ENCODE peak calls at places on chromosomes 6 and 20, in nine cellular contexts. One of them, this sample, is unnamed. For H3K4me1 and H3K9me3, the result is how much of the 10 kb centered on the place peaks cover.

GRCh38 chr6:45967363-45967762 is 48.3 kb downstream of the CLIC5 start:
- DNase-seq in tibial nerve: no peak
- DNase-seq in PC-3: no peak
- DNase-seq in tibial artery: no peak
- DNase-seq in heart left ventricle: no peak
- DNase-seq in body of pancreas: no peak
- DNase-seq in breast epithelium: peak
- DNase-seq in sigmoid colon: no peak
- DNase-seq in SK-N-SH: no peak
- DNase-seq in this sample: no peak

GRCh38 chr6:128144320-128144719 is 243.5 kb upstream of the THEMIS start:
- DNase-seq in SK-N-SH: no peak
- DNase-seq in tibial nerve: no peak
- DNase-seq in heart left ventricle: no peak
- DNase-seq in PC-3: no peak
- DNase-seq in body of pancreas: no peak
- DNase-seq in tibial artery: no peak
- DNase-seq in breast epithelium: no peak
- DNase-seq in sigmoid colon: no peak
- DNase-seq in this sample: no peak

GRCh38 chr6:79928478-79928998 is 18.8 kb downstream of the ELOVL4 start:
- DNase-seq in tibial artery: no peak
- DNase-seq in breast epithelium: no peak
- DNase-seq in body of pancreas: no peak
- DNase-seq in PC-3: no peak
- DNase-seq in tibial nerve: no peak
- DNase-seq in SK-N-SH: no peak
- DNase-seq in sigmoid colon: no peak
- DNase-seq in heart left ventricle: no peak
- DNase-seq in this sample: no peak

GRCh38 chr6:80003841-80004198 is 629 bp upstream of the TTK start:
- DNase-seq in tibial nerve: peak
- DNase-seq in tibial artery: no peak
- DNase-seq in body of pancreas: no peak
- DNase-seq in sigmoid colon: peak
- DNase-seq in breast epithelium: peak
- DNase-seq in PC-3: no peak
- DNase-seq in heart left ventricle: peak
- DNase-seq in SK-N-SH: peak
- DNase-seq in this sample: no peak

GRCh38 chr6:5785235-5785634 is 221.5 kb downstream of the NRN1 start:
- DNase-seq in PC-3: no peak
- DNase-seq in body of pancreas: no peak
- DNase-seq in SK-N-SH: no peak
- DNase-seq in tibial nerve: no peak
- DNase-seq in sigmoid colon: no peak
- DNase-seq in breast epithelium: no peak
- DNase-seq in heart left ventricle: no peak
- DNase-seq in tibial artery: no peak
- DNase-seq in this sample: no peak

GRCh38 chr20:32906200-32906599 is 47.5 kb downstream of the EFCAB8 start:
- DNase-seq in tibial nerve: no peak
- DNase-seq in heart left ventricle: no peak
- DNase-seq in PC-3: no peak
- DNase-seq in sigmoid colon: no peak
- DNase-seq in breast epithelium: no peak
- DNase-seq in SK-N-SH: no peak
- DNase-seq in body of pancreas: no peak
- DNase-seq in tibial artery: no peak
- DNase-seq in this sample: no peak

GRCh38 chr6:48378874-48379407 is 267.9 kb upstream of the PTCHD4 start:
- DNase-seq in body of pancreas: no peak
- DNase-seq in tibial nerve: no peak
- DNase-seq in tibial artery: no peak
- DNase-seq in PC-3: no peak
- DNase-seq in SK-N-SH: no peak
- DNase-seq in breast epithelium: no peak
- DNase-seq in heart left ventricle: no peak
- DNase-seq in sigmoid colon: no peak
- DNase-seq in this sample: no peak

GRCh38 chr6:144347447-144347758 is 62.3 kb downstream of the UTRN start:
- DNase-seq in tibial artery: no peak
- DNase-seq in body of pancreas: no peak
- DNase-seq in tibial nerve: no peak
- DNase-seq in breast epithelium: no peak
- DNase-seq in PC-3: no peak
- DNase-seq in SK-N-SH: no peak
- DNase-seq in sigmoid colon: no peak
- DNase-seq in heart left ventricle: no peak
- DNase-seq in this sample: no peak

GRCh38 chr6:45590751-45591184 is 213.0 kb upstream of the SUPT3H start:
- DNase-seq in PC-3: peak
- DNase-seq in tibial nerve: no peak
- DNase-seq in sigmoid colon: peak
- DNase-seq in SK-N-SH: no peak
- DNase-seq in body of pancreas: no peak
- DNase-seq in breast epithelium: no peak
- DNase-seq in tibial artery: no peak
- DNase-seq in heart left ventricle: no peak
- DNase-seq in this sample: no peak

GRCh38 chr6:129370268-129370916 is 339.6 kb downstream of the ARHGAP18 start:
- DNase-seq in SK-N-SH: peak
- DNase-seq in tibial artery: no peak
- DNase-seq in PC-3: peak
- DNase-seq in body of pancreas: peak
- DNase-seq in breast epithelium: peak
- DNase-seq in sigmoid colon: no peak
- DNase-seq in heart left ventricle: no peak
- DNase-seq in tibial nerve: no peak
- DNase-seq in this sample: peak

GRCh38 chr20:2705931-2706645 is 13.5 kb downstream of the EBF4 start:
- DNase-seq in breast epithelium: no peak
- DNase-seq in PC-3: no peak
- DNase-seq in tibial artery: no peak
- DNase-seq in SK-N-SH: no peak
- DNase-seq in body of pancreas: no peak
- DNase-seq in heart left ventricle: no peak
- DNase-seq in tibial nerve: no peak
- DNase-seq in sigmoid colon: no peak
- DNase-seq in this sample: peak

GRCh38 chr20:63091901-63092659 is 85.3 kb upstream of the BHLHE23 start:
- DNase-seq in tibial artery: peak
- DNase-seq in PC-3: no peak
- DNase-seq in breast epithelium: no peak
- DNase-seq in body of pancreas: peak
- DNase-seq in SK-N-SH: no peak
- DNase-seq in tibial nerve: no peak
- DNase-seq in sigmoid colon: peak
- DNase-seq in heart left ventricle: peak
- DNase-seq in this sample: peak

GRCh38 chr6:135018961-135019360 is 35.7 kb downstream of the HBS1L start:
- DNase-seq in tibial nerve: no peak
- DNase-seq in body of pancreas: no peak
- DNase-seq in sigmoid colon: no peak
- DNase-seq in heart left ventricle: no peak
- DNase-seq in PC-3: no peak
- DNase-seq in breast epithelium: no peak
- DNase-seq in tibial artery: no peak
- DNase-seq in SK-N-SH: no peak
- DNase-seq in this sample: no peak

DNA sequence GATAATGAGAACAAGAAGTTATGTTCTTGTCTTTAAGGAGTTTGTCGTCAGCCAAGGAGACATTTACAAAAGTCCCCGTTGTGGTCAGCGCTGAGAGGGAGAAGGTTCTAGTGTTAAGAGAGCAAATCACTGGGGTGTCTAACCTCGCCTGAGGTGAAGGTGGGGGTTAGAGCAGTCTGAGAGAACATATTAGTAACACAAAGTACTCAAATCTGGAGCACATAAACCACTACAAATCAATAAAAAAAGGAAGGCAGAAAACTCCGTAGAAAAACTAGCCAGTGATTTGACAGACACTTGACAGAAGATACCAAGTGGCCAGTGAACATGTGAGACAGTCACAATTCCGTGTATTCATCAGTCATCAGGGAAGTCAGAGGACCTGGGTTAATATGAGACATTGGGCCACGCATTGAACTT is 45.4 kb downstream of the CDS2 start:
- DNase-seq in tibial artery: no peak
- DNase-seq in sigmoid colon: no peak
- DNase-seq in tibial nerve: no peak
- DNase-seq in heart left ventricle: no peak
- DNase-seq in body of pancreas: no peak
- DNase-seq in PC-3: no peak
- DNase-seq in breast epithelium: no peak
- DNase-seq in SK-N-SH: no peak
- DNase-seq in this sample: no peak
- H3K4me1 ChIP-seq in tibial artery: half or more
- H3K4me1 ChIP-seq in sigmoid colon: half or more
- H3K4me1 ChIP-seq in tibial nerve: under half
- H3K4me1 ChIP-seq in heart left ventricle: half or more
- H3K4me1 ChIP-seq in body of pancreas: under half
- H3K4me1 ChIP-seq in PC-3: under half
- H3K4me1 ChIP-seq in breast epithelium: under half
- H3K4me1 ChIP-seq in SK-N-SH: under half
- H3K4me1 ChIP-seq in this sample: under half

DNA sequence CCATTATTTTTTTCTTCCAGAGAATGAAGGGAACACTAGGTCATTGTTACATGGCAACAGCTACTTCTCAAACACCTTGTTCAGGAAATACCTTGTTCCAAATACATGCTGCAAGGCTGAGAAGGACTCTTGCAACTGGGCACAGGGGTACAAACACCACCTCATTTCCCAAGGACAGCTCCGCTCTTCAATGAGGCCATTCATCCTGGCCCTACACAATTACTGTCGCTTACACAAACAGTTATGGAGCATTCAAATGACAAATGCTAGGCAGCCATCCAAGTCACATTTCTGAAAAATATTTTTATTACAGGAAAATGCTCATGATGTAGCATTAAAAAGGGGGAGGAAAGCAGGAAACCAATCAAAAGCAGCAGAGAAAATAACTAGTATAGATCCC is 611.9 kb downstream of the DHX35 start:
- DNase-seq in tibial nerve: no peak
- DNase-seq in body of pancreas: peak
- DNase-seq in PC-3: no peak
- DNase-seq in breast epithelium: no peak
- DNase-seq in tibial artery: no peak
- DNase-seq in SK-N-SH: no peak
- DNase-seq in sigmoid colon: no peak
- DNase-seq in heart left ventricle: no peak
- DNase-seq in this sample: no peak
- H3K9me3 ChIP-seq in tibial nerve: under half
- H3K9me3 ChIP-seq in body of pancreas: under half
- H3K9me3 ChIP-seq in PC-3: under half
- H3K9me3 ChIP-seq in breast epithelium: under half
- H3K9me3 ChIP-seq in tibial artery: under half
- H3K9me3 ChIP-seq in SK-N-SH: under half
- H3K9me3 ChIP-seq in sigmoid colon: under half
- H3K9me3 ChIP-seq in heart left ventricle: under half
- H3K9me3 ChIP-seq in this sample: under half

DNA sequence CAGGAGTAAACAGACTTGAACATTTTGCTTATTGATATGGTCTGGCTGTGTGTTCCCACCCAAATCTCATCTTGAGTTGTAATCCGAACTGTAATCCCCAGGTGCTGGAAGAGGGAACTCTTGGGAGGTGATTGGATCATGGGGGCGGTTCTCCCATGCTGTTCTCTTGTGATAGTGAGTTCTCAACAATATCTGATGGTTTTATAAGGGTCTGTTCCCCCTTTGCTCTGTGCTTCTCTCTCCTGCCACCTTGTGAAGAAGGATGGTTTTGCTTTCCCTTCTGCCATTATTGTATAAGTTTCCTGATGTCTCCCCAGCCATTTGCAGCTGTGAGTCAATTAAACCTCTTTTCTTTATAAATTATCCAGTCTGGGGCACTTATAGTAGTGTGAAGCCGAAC is 40.0 kb downstream of the MYLIP start:
- DNase-seq in body of pancreas: no peak
- DNase-seq in PC-3: peak
- DNase-seq in heart left ventricle: no peak
- DNase-seq in breast epithelium: no peak
- DNase-seq in tibial nerve: no peak
- DNase-seq in SK-N-SH: no peak
- DNase-seq in sigmoid colon: no peak
- DNase-seq in tibial artery: no peak
- DNase-seq in this sample: peak
- TF ChIP-seq CTCF in body of pancreas: no peak
- TF ChIP-seq CTCF in PC-3: peak
- TF ChIP-seq CTCF in heart left ventricle: peak
- TF ChIP-seq CTCF in breast epithelium: no peak
- TF ChIP-seq CTCF in tibial nerve: peak
- TF ChIP-seq CTCF in SK-N-SH: peak
- TF ChIP-seq CTCF in sigmoid colon: no peak
- TF ChIP-seq CTCF in tibial artery: peak
- TF ChIP-seq CTCF in this sample: peak

GRCh38 chr20:50149481-50150254 is 3.9 kb downstream of the PEDS1 start:
- DNase-seq in body of pancreas: peak
- DNase-seq in tibial artery: no peak
- DNase-seq in SK-N-SH: no peak
- DNase-seq in breast epithelium: no peak
- DNase-seq in tibial nerve: no peak
- DNase-seq in sigmoid colon: no peak
- DNase-seq in PC-3: no peak
- DNase-seq in heart left ventricle: no peak
- DNase-seq in this sample: no peak

GRCh38 chr20:50144362-50144761 is 9.2 kb downstream of the PEDS1 start:
- DNase-seq in breast epithelium: no peak
- DNase-seq in tibial nerve: peak
- DNase-seq in body of pancreas: no peak
- DNase-seq in tibial artery: peak
- DNase-seq in heart left ventricle: peak
- DNase-seq in PC-3: peak
- DNase-seq in SK-N-SH: no peak
- DNase-seq in sigmoid colon: peak
- DNase-seq in this sample: no peak

GRCh38 chr20:50146732-50147662 is 6.5 kb downstream of the PEDS1 start:
- DNase-seq in body of pancreas: no peak
- DNase-seq in breast epithelium: no peak
- DNase-seq in heart left ventricle: no peak
- DNase-seq in sigmoid colon: no peak
- DNase-seq in SK-N-SH: no peak
- DNase-seq in tibial nerve: no peak
- DNase-seq in PC-3: peak
- DNase-seq in tibial artery: peak
- DNase-seq in this sample: no peak

GRCh38 chr20:50142812-50143211 is 10.7 kb downstream of the PEDS1 start:
- DNase-seq in sigmoid colon: no peak
- DNase-seq in tibial nerve: no peak
- DNase-seq in PC-3: no peak
- DNase-seq in SK-N-SH: no peak
- DNase-seq in heart left ventricle: no peak
- DNase-seq in body of pancreas: no peak
- DNase-seq in breast epithelium: no peak
- DNase-seq in tibial artery: no peak
- DNase-seq in this sample: peak

GRCh38 chr20:50146214-50146613 is 7.3 kb downstream of the PEDS1 start:
- DNase-seq in sigmoid colon: no peak
- DNase-seq in heart left ventricle: no peak
- DNase-seq in breast epithelium: no peak
- DNase-seq in PC-3: no peak
- DNase-seq in body of pancreas: no peak
- DNase-seq in SK-N-SH: no peak
- DNase-seq in tibial nerve: no peak
- DNase-seq in tibial artery: no peak
- DNase-seq in this sample: no peak
- H3K4me1 ChIP-seq in sigmoid colon: half or more
- H3K4me1 ChIP-seq in heart left ventricle: under half
- H3K4me1 ChIP-seq in breast epithelium: under half
- H3K4me1 ChIP-seq in PC-3: half or more
- H3K4me1 ChIP-seq in body of pancreas: under half
- H3K4me1 ChIP-seq in SK-N-SH: under half
- H3K4me1 ChIP-seq in tibial nerve: under half
- H3K4me1 ChIP-seq in tibial artery: half or more
- H3K4me1 ChIP-seq in this sample: under half

This sample was measured in endodermal cell.